ENCODE peak calls at places on chromosomes 5 and 9, in four cellular contexts. One of them, this sample, is unnamed.
A peak's percentile ranks its signal among the peaks of the same experiment; 100 is the strongest.

GRCh38 chr5:77725646-77726045 is 50.5 kb downstream of the TBCA start:
- DNase-seq in kidney: no peak
- DNase-seq in CD8-positive, alpha-beta T cell: no peak
- DNase-seq in AG04450: no peak
- DNase-seq in this sample: no peak

GRCh38 chr5:112143684-112144083 is 275.4 kb downstream of the EPB41L4A start:
- DNase-seq in AG04450: no peak
- DNase-seq in kidney: no peak
- DNase-seq in CD8-positive, alpha-beta T cell: no peak
- DNase-seq in this sample: no peak

GRCh38 chr9:107039546-107039945 is 176.6 kb downstream of the ZNF462 start:
- DNase-seq in CD8-positive, alpha-beta T cell: no peak
- DNase-seq in AG04450: no peak
- DNase-seq in kidney: no peak
- DNase-seq in this sample: no peak

GRCh38 chr5:149063017-149063687 is at the start of gene SH3TC2:
- DNase-seq in CD8-positive, alpha-beta T cell: no peak
- DNase-seq in AG04450: no peak
- DNase-seq in kidney: peak; percentile 81
- DNase-seq in this sample: no peak

GRCh38 chr5:113807384-113808053 is 294.0 kb downstream of the YTHDC2 start:
- DNase-seq in AG04450: no peak
- DNase-seq in CD8-positive, alpha-beta T cell: no peak
- DNase-seq in kidney: no peak
- DNase-seq in this sample: no peak

GRCh38 chr5:91329273-91329672 is 53.8 kb downstream of the ARRDC3 start:
- DNase-seq in CD8-positive, alpha-beta T cell: no peak
- DNase-seq in kidney: no peak
- DNase-seq in AG04450: no peak
- DNase-seq in this sample: no peak

GRCh38 chr9:84711936-84712335 is 42.4 kb downstream of the NTRK2 start:
- DNase-seq in kidney: peak; percentile 75
- DNase-seq in AG04450: no peak
- DNase-seq in CD8-positive, alpha-beta T cell: no peak
- DNase-seq in this sample: no peak

GRCh38 chr5:2656186-2656585 is 95.3 kb downstream of the IRX2 start:
- DNase-seq in CD8-positive, alpha-beta T cell: no peak
- DNase-seq in AG04450: no peak
- DNase-seq in kidney: no peak
- DNase-seq in this sample: no peak

GRCh38 chr9:113556877-113557593 is 93.5 kb downstream of the RGS3 start:
- DNase-seq in CD8-positive, alpha-beta T cell: no peak
- DNase-seq in kidney: no peak
- DNase-seq in AG04450: no peak
- DNase-seq in this sample: no peak

GRCh38 chr5:39948867-39949468 is 524.2 kb upstream of the DAB2 start:
- DNase-seq in AG04450: peak; percentile 44
- DNase-seq in CD8-positive, alpha-beta T cell: peak; percentile 54
- DNase-seq in kidney: no peak
- DNase-seq in this sample: no peak

GRCh38 chr5:149526855-149527590 is 24.2 kb downstream of the CSNK1A1 start:
- DNase-seq in CD8-positive, alpha-beta T cell: no peak
- DNase-seq in AG04450: no peak
- DNase-seq in kidney: no peak
- DNase-seq in this sample: no peak

GRCh38 chr9:110758201-110758600 is 89.6 kb downstream of the MUSK start:
- DNase-seq in kidney: no peak
- DNase-seq in CD8-positive, alpha-beta T cell: no peak
- DNase-seq in AG04450: no peak
- DNase-seq in this sample: no peak

GRCh38 chr9:135502168-135502872 is 1.8 kb downstream of the MRPS2 start:
- DNase-seq in AG04450: no peak
- DNase-seq in kidney: peak; percentile 54
- DNase-seq in CD8-positive, alpha-beta T cell: no peak
- DNase-seq in this sample: no peak

GRCh38 chr5:152405145-152405544 is at the start of gene NMUR2:
- DNase-seq in AG04450: no peak
- DNase-seq in CD8-positive, alpha-beta T cell: no peak
- DNase-seq in kidney: no peak
- DNase-seq in this sample: no peak

GRCh38 chr5:134141346-134142050 is 27.0 kb downstream of the TCF7 start:
- DNase-seq in AG04450: no peak
- DNase-seq in kidney: peak; percentile 43
- DNase-seq in CD8-positive, alpha-beta T cell: peak; percentile 26
- DNase-seq in this sample: no peak

GRCh38 chr5:150361301-150361700 is 3.8 kb downstream of the TCOF1 start:
- DNase-seq in kidney: no peak
- DNase-seq in CD8-positive, alpha-beta T cell: no peak
- DNase-seq in AG04450: no peak
- DNase-seq in this sample: no peak

GRCh38 chr9:70924380-70924779 is 197.0 kb downstream of the TRPM3 start:
- DNase-seq in CD8-positive, alpha-beta T cell: no peak
- DNase-seq in kidney: no peak
- DNase-seq in AG04450: no peak
- DNase-seq in this sample: no peak

GRCh38 chr5:44845777-44846176 is 37.0 kb downstream of the MRPS30 start:
- DNase-seq in AG04450: no peak
- DNase-seq in kidney: no peak
- DNase-seq in CD8-positive, alpha-beta T cell: no peak
- DNase-seq in this sample: no peak

GRCh38 chr5:113025596-113025995 is 49.0 kb downstream of the DCP2 start:
- DNase-seq in kidney: no peak
- DNase-seq in AG04450: no peak
- DNase-seq in CD8-positive, alpha-beta T cell: no peak
- DNase-seq in this sample: no peak

GRCh38 chr9:83934569-83935275 is 13.5 kb upstream of the KIF27 start:
- DNase-seq in AG04450: no peak
- DNase-seq in kidney: no peak
- DNase-seq in CD8-positive, alpha-beta T cell: no peak
- DNase-seq in this sample: no peak

GRCh38 chr9:122815544-122815943 is 12.8 kb downstream of the PDCL start:
- DNase-seq in AG04450: no peak
- DNase-seq in CD8-positive, alpha-beta T cell: no peak
- DNase-seq in kidney: no peak
- DNase-seq in this sample: no peak

GRCh38 chr9:78620764-78621163 is 323.8 kb downstream of the PSAT1 start:
- DNase-seq in AG04450: peak; percentile 55
- DNase-seq in kidney: no peak
- DNase-seq in CD8-positive, alpha-beta T cell: no peak
- DNase-seq in this sample: no peak

GRCh38 chr9:127927457-127928231 is 2.9 kb downstream of the PIP5KL1 start:
- DNase-seq in AG04450: no peak
- DNase-seq in kidney: peak; percentile 89
- DNase-seq in CD8-positive, alpha-beta T cell: peak; percentile 90
- DNase-seq in this sample: no peak

GRCh38 chr9:87547665-87548064 is 50.0 kb downstream of the DAPK1 start:
- DNase-seq in CD8-positive, alpha-beta T cell: no peak
- DNase-seq in kidney: peak; percentile 77
- DNase-seq in AG04450: no peak
- DNase-seq in this sample: no peak

GRCh38 chr5:132263548-132264261 is 6.2 kb downstream of the PDLIM4 start:
- DNase-seq in AG04450: peak; percentile 49
- DNase-seq in CD8-positive, alpha-beta T cell: no peak
- DNase-seq in kidney: peak; percentile 88
- DNase-seq in this sample: no peak

GRCh38 chr5:126965061-126965475 is 65.3 kb downstream of the MARCHF3 start:
- DNase-seq in AG04450: peak; percentile 72
- DNase-seq in CD8-positive, alpha-beta T cell: no peak
- DNase-seq in kidney: no peak
- DNase-seq in this sample: no peak

GRCh38 chr9:110399983-110400382 is 62.3 kb upstream of the TXNDC8 start:
- DNase-seq in CD8-positive, alpha-beta T cell: no peak
- DNase-seq in AG04450: no peak
- DNase-seq in kidney: no peak
- DNase-seq in this sample: no peak

GRCh38 chr9:126692041-126692758 is 78.5 kb downstream of the LMX1B start:
- DNase-seq in CD8-positive, alpha-beta T cell: no peak
- DNase-seq in kidney: peak; percentile 70
- DNase-seq in AG04450: no peak
- DNase-seq in this sample: no peak

GRCh38 chr9:125233678-125234077 is 7.5 kb downstream of the HSPA5 start:
- DNase-seq in AG04450: peak; percentile 96
- DNase-seq in CD8-positive, alpha-beta T cell: no peak
- DNase-seq in kidney: no peak
- DNase-seq in this sample: no peak

GRCh38 chr9:107739601-107740082 is 250.1 kb upstream of the KLF4 start:
- DNase-seq in CD8-positive, alpha-beta T cell: no peak
- DNase-seq in AG04450: no peak
- DNase-seq in kidney: peak; percentile 80
- DNase-seq in this sample: no peak

GRCh38 chr5:145237843-145238242 is 597.3 kb downstream of the PRELID2 start:
- DNase-seq in kidney: no peak
- DNase-seq in CD8-positive, alpha-beta T cell: no peak
- DNase-seq in AG04450: no peak
- DNase-seq in this sample: no peak

GRCh38 chr9:89247431-89248370 is 63.3 kb upstream of the CKS2 start:
- DNase-seq in CD8-positive, alpha-beta T cell: no peak
- DNase-seq in kidney: no peak
- DNase-seq in AG04450: no peak
- DNase-seq in this sample: no peak

GRCh38 chr9:126049896-126050604 is 276.6 kb upstream of the MVB12B start:
- DNase-seq in AG04450: no peak
- DNase-seq in kidney: peak; percentile 46
- DNase-seq in CD8-positive, alpha-beta T cell: no peak
- DNase-seq in this sample: no peak

GRCh38 chr9:68844623-68845612 is 139.9 kb downstream of the PIP5K1B start:
- DNase-seq in CD8-positive, alpha-beta T cell: peak; percentile 21
- DNase-seq in kidney: no peak
- DNase-seq in AG04450: no peak
- DNase-seq in this sample: no peak

GRCh38 chr9:89790542-89791109 is 185.8 kb downstream of the GADD45G start:
- DNase-seq in CD8-positive, alpha-beta T cell: no peak
- DNase-seq in AG04450: no peak
- DNase-seq in kidney: no peak
- DNase-seq in this sample: no peak

GRCh38 chr5:112628219-112628618 is 109.5 kb upstream of the APC start:
- DNase-seq in AG04450: no peak
- DNase-seq in kidney: no peak
- DNase-seq in CD8-positive, alpha-beta T cell: no peak
- DNase-seq in this sample: no peak

GRCh38 chr5:147479431-147479830 is 30.4 kb downstream of the DPYSL3 start:
- DNase-seq in kidney: no peak
- DNase-seq in CD8-positive, alpha-beta T cell: no peak
- DNase-seq in AG04450: no peak
- DNase-seq in this sample: no peak
- H3K27ac ChIP-seq in kidney: no peak overlapping the region
- H3K27ac ChIP-seq in CD8-positive, alpha-beta T cell: no peak overlapping the region
- H3K27ac ChIP-seq in AG04450: no peak overlapping the region
- H3K27ac ChIP-seq in this sample: peak overlapping the region; percentile 18

DNA sequence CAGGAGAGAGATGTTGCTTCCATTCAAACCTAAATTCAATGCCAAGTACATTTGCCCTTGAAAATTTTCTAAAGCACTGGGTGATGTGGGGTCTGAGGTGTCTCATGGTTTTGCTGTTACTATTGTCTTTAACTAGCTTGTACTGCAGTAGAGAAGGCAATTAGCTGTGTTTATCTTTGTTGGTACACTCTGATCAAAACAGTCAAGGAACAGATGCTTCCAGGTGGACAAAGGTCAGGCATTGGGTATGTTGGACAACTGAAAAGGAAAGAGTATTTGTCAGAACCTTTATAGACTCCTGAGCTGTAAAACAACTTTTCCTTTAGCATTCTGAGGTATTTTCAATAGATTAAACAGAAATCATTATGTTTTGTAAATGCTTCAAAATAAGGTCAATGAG is 2228.7 kb upstream of the WWC1 start:
- DNase-seq in AG04450: no peak
- DNase-seq in CD8-positive, alpha-beta T cell: no peak
- DNase-seq in kidney: no peak
- DNase-seq in this sample: no peak
- H3K9me3 ChIP-seq in AG04450: peaks cover 4% of the 10 kb centered on the region
- H3K9me3 ChIP-seq in CD8-positive, alpha-beta T cell: no peaks in the 10 kb centered on the region
- H3K9me3 ChIP-seq in kidney: no peaks in the 10 kb centered on the region
- H3K9me3 ChIP-seq in this sample: no peaks in the 10 kb centered on the region

GRCh38 chr5:179609834-179610108 is 13.7 kb downstream of the HNRNPH1 start:
- DNase-seq in CD8-positive, alpha-beta T cell: no peak
- DNase-seq in AG04450: no peak
- DNase-seq in kidney: no peak
- DNase-seq in this sample: no peak
- H3K27ac ChIP-seq in CD8-positive, alpha-beta T cell: no peak overlapping the region
- H3K27ac ChIP-seq in AG04450: peak overlapping the region; percentile 57
- H3K27ac ChIP-seq in kidney: no peak overlapping the region
- H3K27ac ChIP-seq in this sample: no peak overlapping the region

GRCh38 chr5:169763437-169764301 is 126.6 kb downstream of the DOCK2 start:
- DNase-seq in AG04450: no peak
- DNase-seq in CD8-positive, alpha-beta T cell: no peak
- DNase-seq in kidney: no peak
- DNase-seq in this sample: no peak
- H3K9me3 ChIP-seq in AG04450: no peaks in the 10 kb centered on the region
- H3K9me3 ChIP-seq in CD8-positive, alpha-beta T cell: no peaks in the 10 kb centered on the region
- H3K9me3 ChIP-seq in kidney: no peaks in the 10 kb centered on the region
- H3K9me3 ChIP-seq in this sample: no peaks in the 10 kb centered on the region

GRCh38 chr9:131263701-131264100 is 12.6 kb downstream of the FAM78A start:
- DNase-seq in CD8-positive, alpha-beta T cell: no peak
- DNase-seq in AG04450: no peak
- DNase-seq in kidney: no peak
- DNase-seq in this sample: no peak
- H3K27ac ChIP-seq in CD8-positive, alpha-beta T cell: peak overlapping the region; percentile 50
- H3K27ac ChIP-seq in AG04450: no peak overlapping the region
- H3K27ac ChIP-seq in kidney: no peak overlapping the region
- H3K27ac ChIP-seq in this sample: no peak overlapping the region

DNA sequence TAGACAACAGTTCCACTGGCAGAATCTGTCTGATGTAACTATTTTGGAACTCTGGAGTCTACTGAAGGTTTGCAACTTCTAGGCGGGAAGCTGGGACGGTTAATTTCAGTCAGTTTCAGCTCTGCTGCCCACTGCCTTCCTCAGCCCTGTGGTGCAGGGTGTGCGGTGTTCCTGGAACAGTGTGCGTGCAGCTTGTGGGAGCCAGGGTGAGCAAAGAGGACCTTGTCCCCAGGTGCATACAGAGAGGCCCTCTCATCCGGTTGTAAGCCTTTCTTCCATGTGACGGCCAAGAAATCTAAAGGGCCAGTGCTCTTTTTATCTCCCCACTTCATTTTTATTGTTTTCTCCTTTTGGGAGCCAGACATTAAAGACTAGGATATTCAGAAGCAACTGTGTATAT is 114.6 kb downstream of the EHMT1 start:
- DNase-seq in kidney: no peak
- DNase-seq in CD8-positive, alpha-beta T cell: no peak
- DNase-seq in AG04450: no peak
- DNase-seq in this sample: no peak
- H3K9me3 ChIP-seq in kidney: peaks cover 5% of the 10 kb centered on the region
- H3K9me3 ChIP-seq in CD8-positive, alpha-beta T cell: no peaks in the 10 kb centered on the region
- H3K9me3 ChIP-seq in AG04450: peaks cover 17% of the 10 kb centered on the region
- H3K9me3 ChIP-seq in this sample: peaks cover 6% of the 10 kb centered on the region

GRCh38 chr5:6543346-6543730 is 89.5 kb downstream of the NSUN2 start:
- DNase-seq in AG04450: no peak
- DNase-seq in kidney: no peak
- DNase-seq in CD8-positive, alpha-beta T cell: no peak
- DNase-seq in this sample: no peak
- H3K27ac ChIP-seq in AG04450: no peak overlapping the region
- H3K27ac ChIP-seq in kidney: no peak overlapping the region
- H3K27ac ChIP-seq in CD8-positive, alpha-beta T cell: no peak overlapping the region
- H3K27ac ChIP-seq in this sample: no peak overlapping the region